ENCODE peak calls at places on chromosome 20, in five cellular contexts. H, C, I, W and E are unnamed samples.

GRCh38 chr20:3846378-3846739 is 275 bp upstream of the MAVS start:
- DNase-seq in C (no peak), H (no peak), I (no peak), W (no peak), E (no peak)

GRCh38 chr20:35908007-35908406 is 46.3 kb downstream of the SCAND1 start:
- DNase-seq in W (peak; percentile 56), C (no peak), I (no peak), H (no peak), E (no peak)

GRCh38 chr20:20085071-20085470 is 32.7 kb downstream of the CFAP61 start:
- DNase-seq in W (no peak), H (no peak), I (no peak), C (no peak), E (no peak)

GRCh38 chr20:45944151-45944964 is 9.9 kb downstream of the PCIF1 start:
- DNase-seq in C (peak; percentile 61), W (no peak), H (no peak), I (no peak), E (no peak)

GRCh38 chr20:4026093-4026601 is 10.8 kb upstream of the RNF24 start:
- DNase-seq in W (peak; percentile 64), C (peak; percentile 72), H (no peak), I (no peak), E (peak; percentile 82)

GRCh38 chr20:58482416-58482815 is 32.8 kb downstream of the APCDD1L start:
- DNase-seq in W (no peak), I (no peak), H (no peak), C (no peak), E (no peak)

GRCh38 chr20:35541118-35541782 is 628 bp upstream of the ERGIC3 start:
- DNase-seq in W (no peak), C (no peak), H (no peak), I (no peak), E (no peak)

GRCh38 chr20:41173161-41173721 is 35.9 kb downstream of the PLCG1 start:
- DNase-seq in I (peak; percentile 74), H (peak; percentile 59), W (peak; percentile 92), C (no peak), E (peak; percentile 92)

GRCh38 chr20:35515949-35516645 is 13.4 kb downstream of the C20orf173 start:
- DNase-seq in I (no peak), C (peak; percentile 60), H (no peak), W (no peak), E (no peak)

GRCh38 chr20:62303327-62304226 is 780 bp downstream of the ADRM1 start:
- DNase-seq in I (no peak), W (no peak), H (no peak), C (no peak), E (no peak)

GRCh38 chr20:59749293-59749680 is 144.9 kb downstream of the PHACTR3 start:
- DNase-seq in W (no peak), I (no peak), C (no peak), H (no peak), E (no peak)

GRCh38 chr20:32752458-32753250 is 9.4 kb upstream of the COMMD7 start:
- DNase-seq in H (no peak), C (peak; percentile 73), I (no peak), W (no peak), E (no peak)

GRCh38 chr20:53070714-53071392 is 98.7 kb downstream of the TSHZ2 start:
- DNase-seq in C (no peak), I (peak; percentile 15), H (peak; percentile 69), W (no peak), E (no peak)

GRCh38 chr20:58014628-58015315 is 213.7 kb downstream of the ANKRD60 start:
- DNase-seq in H (no peak), I (no peak), C (peak; percentile 72), W (no peak), E (no peak)

GRCh38 chr20:13008761-13009681 is at the start of gene SPTLC3:
- DNase-seq in I (no peak), W (peak; percentile 41), H (no peak), C (peak; percentile 67), E (peak; percentile 32)

GRCh38 chr20:8967641-8968245 is 101.1 kb upstream of the PLCB4 start:
- DNase-seq in W (no peak), H (no peak), C (peak; percentile 1), I (no peak), E (no peak)

GRCh38 chr20:21235713-21236445 is 67.3 kb upstream of the XRN2 start:
- DNase-seq in H (peak; percentile 62), I (peak; percentile 47), W (peak; percentile 68), C (no peak), E (peak; percentile 56)

GRCh38 chr20:2955257-2955950 is 82.1 kb downstream of the PTPRA start:
- DNase-seq in I (no peak), W (no peak), C (no peak), H (no peak), E (no peak)

GRCh38 chr20:58656825-58657224 is 5.7 kb downstream of the STX16 start:
- DNase-seq in I (no peak), W (no peak), C (no peak), H (no peak), E (no peak)

GRCh38 chr20:41072099-41072798 is 43.6 kb downstream of the TOP1 start:
- DNase-seq in C (peak; percentile 45), H (no peak), I (no peak), W (peak; percentile 13), E (no peak)

GRCh38 chr20:54622338-54623280 is 147.2 kb downstream of the DOK5 start:
- DNase-seq in W (no peak), C (no peak), H (no peak), I (no peak), E (no peak)

GRCh38 chr20:10447028-10447427 is 11.9 kb downstream of the SLX4IP start:
- DNase-seq in I (peak; percentile 43), H (no peak), C (peak; percentile 16), W (no peak), E (no peak)

GRCh38 chr20:4256886-4257285 is 241.5 kb upstream of the RNF24 start:
- DNase-seq in W (no peak), C (no peak), I (no peak), H (no peak), E (no peak)